ENCODE peak calls at places on chromosomes 11 and 22, in eight cellular contexts. Q, T, W, E, D, Z, N and A are unnamed samples.

GRCh38 chr11:93844568-93844967 is 5.8 kb downstream of the VSTM5 start:
- DNase-seq in Q (no peak), T (no peak), W (no peak), E (no peak), D (no peak), Z (no peak), N (no peak), A (no peak)

GRCh38 chr11:16040151-16040550 is 316.2 kb downstream of the SOX6 start:
- DNase-seq in Q (no peak), T (no peak), W (no peak), E (no peak), D (no peak), Z (no peak), N (no peak), A (no peak)

GRCh38 chr11:65163684-65164083 is 6.3 kb upstream of the SPDYC start:
- DNase-seq in Q (no peak), T (no peak), W (no peak), E (no peak), D (no peak), Z (no peak), N (no peak), A (no peak)

GRCh38 chr11:46718155-46719019 is 626 bp upstream of the F2 start:
- DNase-seq in Q (no peak), T (no peak), W (no peak), E (no peak), D (no peak), Z (no peak), N (no peak), A (no peak)

GRCh38 chr22:25064894-25065560 is 112.5 kb downstream of the KIAA1671 start:
- DNase-seq in Q (no peak), T (no peak), W (no peak), E (no peak), D (no peak), Z (no peak), N (no peak), A (no peak)

GRCh38 chr11:122226810-122227379 is 110.9 kb upstream of the BLID start:
- DNase-seq in Q (no peak), T (no peak), W (no peak), E (peak), D (peak), Z (no peak), N (no peak), A (no peak)

GRCh38 chr11:7314811-7315604 is 63.3 kb downstream of the SYT9 start:
- DNase-seq in Q (no peak), T (no peak), W (no peak), E (no peak), D (no peak), Z (no peak), N (no peak), A (no peak)

GRCh38 chr22:41991111-41991510 is 7.5 kb upstream of the WBP2NL start:
- DNase-seq in Q (no peak), T (no peak), W (no peak), E (no peak), D (no peak), Z (no peak), N (no peak), A (no peak)

GRCh38 chr22:46084943-46085830 is 65.1 kb upstream of the PPARA start:
- DNase-seq in Q (peak), T (no peak), W (peak), E (no peak), D (peak), Z (peak), N (no peak), A (no peak)

GRCh38 chr11:65206901-65207300 is 25.2 kb downstream of the CAPN1 start:
- DNase-seq in Q (no peak), T (no peak), W (no peak), E (no peak), D (no peak), Z (no peak), N (no peak), A (no peak)

GRCh38 chr11:57546869-57547518 is 9.6 kb downstream of the SMTNL1 start:
- DNase-seq in Q (no peak), T (no peak), W (no peak), E (no peak), D (peak), Z (no peak), N (no peak), A (no peak)